ENCODE peak calls at places on chromosomes 16 and 17, in nine cellular contexts. One of them, this sample, is unnamed.

GRCh38 chr16:981695-982151 is at the start of gene SOX8:
- DNase-seq in OCI-LY7: no peak
- DNase-seq in AG04450: no peak
- DNase-seq in CD8-positive, alpha-beta T cell: no peak
- DNase-seq in Caco-2: no peak
- DNase-seq in uterus: no peak
- DNase-seq in effector memory CD4-positive, alpha-beta T cell: no peak
- DNase-seq in heart right ventricle: no peak
- DNase-seq in ascending aorta: no peak
- DNase-seq in this sample: no peak

GRCh38 chr17:3761061-3761917 is 37.6 kb downstream of the HASPIN start:
- DNase-seq in uterus: no peak
- DNase-seq in CD8-positive, alpha-beta T cell: no peak
- DNase-seq in AG04450: no peak
- DNase-seq in heart right ventricle: no peak
- DNase-seq in ascending aorta: no peak
- DNase-seq in OCI-LY7: no peak
- DNase-seq in effector memory CD4-positive, alpha-beta T cell: no peak
- DNase-seq in Caco-2: no peak
- DNase-seq in this sample: no peak

GRCh38 chr17:47816111-47816735 is 5.4 kb downstream of the OSBPL7 start:
- DNase-seq in AG04450: no peak
- DNase-seq in effector memory CD4-positive, alpha-beta T cell: no peak
- DNase-seq in CD8-positive, alpha-beta T cell: no peak
- DNase-seq in Caco-2: no peak
- DNase-seq in uterus: no peak
- DNase-seq in ascending aorta: no peak
- DNase-seq in heart right ventricle: no peak
- DNase-seq in OCI-LY7: no peak
- DNase-seq in this sample: no peak

GRCh38 chr16:9612267-9612666 is 520.8 kb downstream of the HAPSTR1 start:
- DNase-seq in CD8-positive, alpha-beta T cell: no peak
- DNase-seq in heart right ventricle: no peak
- DNase-seq in OCI-LY7: no peak
- DNase-seq in ascending aorta: no peak
- DNase-seq in uterus: no peak
- DNase-seq in Caco-2: no peak
- DNase-seq in AG04450: no peak
- DNase-seq in effector memory CD4-positive, alpha-beta T cell: no peak
- DNase-seq in this sample: no peak

GRCh38 chr16:69861276-69862030 is 89.7 kb upstream of the CLEC18A start:
- DNase-seq in effector memory CD4-positive, alpha-beta T cell: no peak
- DNase-seq in uterus: peak; percentile 64
- DNase-seq in ascending aorta: peak; percentile 86
- DNase-seq in OCI-LY7: no peak
- DNase-seq in AG04450: peak; percentile 24
- DNase-seq in CD8-positive, alpha-beta T cell: no peak
- DNase-seq in heart right ventricle: no peak
- DNase-seq in Caco-2: no peak
- DNase-seq in this sample: no peak

GRCh38 chr17:80984749-80985148 is 6.9 kb upstream of the CHMP6 start:
- DNase-seq in heart right ventricle: no peak
- DNase-seq in AG04450: peak; percentile 90
- DNase-seq in CD8-positive, alpha-beta T cell: no peak
- DNase-seq in Caco-2: no peak
- DNase-seq in OCI-LY7: no peak
- DNase-seq in uterus: peak; percentile 35
- DNase-seq in effector memory CD4-positive, alpha-beta T cell: no peak
- DNase-seq in ascending aorta: no peak
- DNase-seq in this sample: no peak

GRCh38 chr16:75402174-75402820 is 31.0 kb downstream of the CFDP1 start:
- DNase-seq in OCI-LY7: no peak
- DNase-seq in CD8-positive, alpha-beta T cell: no peak
- DNase-seq in ascending aorta: no peak
- DNase-seq in effector memory CD4-positive, alpha-beta T cell: no peak
- DNase-seq in Caco-2: no peak
- DNase-seq in heart right ventricle: no peak
- DNase-seq in AG04450: no peak
- DNase-seq in uterus: no peak
- DNase-seq in this sample: no peak

GRCh38 chr17:9818760-9819159 is 3.1 kb downstream of the GSG1L2 start:
- DNase-seq in ascending aorta: no peak
- DNase-seq in AG04450: no peak
- DNase-seq in uterus: no peak
- DNase-seq in OCI-LY7: no peak
- DNase-seq in Caco-2: no peak
- DNase-seq in heart right ventricle: no peak
- DNase-seq in effector memory CD4-positive, alpha-beta T cell: no peak
- DNase-seq in CD8-positive, alpha-beta T cell: no peak
- DNase-seq in this sample: no peak

GRCh38 chr16:31386157-31386984 is 6.8 kb upstream of the ITGAD start:
- DNase-seq in effector memory CD4-positive, alpha-beta T cell: no peak
- DNase-seq in ascending aorta: no peak
- DNase-seq in Caco-2: no peak
- DNase-seq in OCI-LY7: no peak
- DNase-seq in heart right ventricle: no peak
- DNase-seq in AG04450: no peak
- DNase-seq in uterus: no peak
- DNase-seq in CD8-positive, alpha-beta T cell: no peak
- DNase-seq in this sample: no peak

GRCh38 chr16:79042886-79043285 is 557.7 kb downstream of the MAF start:
- DNase-seq in Caco-2: no peak
- DNase-seq in heart right ventricle: no peak
- DNase-seq in CD8-positive, alpha-beta T cell: no peak
- DNase-seq in OCI-LY7: no peak
- DNase-seq in uterus: no peak
- DNase-seq in effector memory CD4-positive, alpha-beta T cell: peak; percentile 27
- DNase-seq in ascending aorta: no peak
- DNase-seq in AG04450: no peak
- DNase-seq in this sample: peak; percentile 40

GRCh38 chr16:627458-628239 is 3.1 kb upstream of the WFIKKN1 start:
- DNase-seq in AG04450: no peak
- DNase-seq in ascending aorta: no peak
- DNase-seq in uterus: no peak
- DNase-seq in effector memory CD4-positive, alpha-beta T cell: no peak
- DNase-seq in heart right ventricle: no peak
- DNase-seq in Caco-2: peak; percentile 40
- DNase-seq in CD8-positive, alpha-beta T cell: no peak
- DNase-seq in OCI-LY7: no peak
- DNase-seq in this sample: no peak

GRCh38 chr17:48728232-48729231 is at the start of gene HOXB13:
- DNase-seq in ascending aorta: no peak
- DNase-seq in OCI-LY7: no peak
- DNase-seq in CD8-positive, alpha-beta T cell: no peak
- DNase-seq in Caco-2: peak; percentile 93
- DNase-seq in heart right ventricle: peak; percentile 27
- DNase-seq in effector memory CD4-positive, alpha-beta T cell: peak; percentile 20
- DNase-seq in AG04450: no peak
- DNase-seq in uterus: no peak
- DNase-seq in this sample: peak; percentile 59

GRCh38 chr16:898216-898615 is 72.6 kb downstream of the LMF1 start:
- DNase-seq in heart right ventricle: no peak
- DNase-seq in effector memory CD4-positive, alpha-beta T cell: no peak
- DNase-seq in uterus: no peak
- DNase-seq in AG04450: no peak
- DNase-seq in OCI-LY7: no peak
- DNase-seq in ascending aorta: no peak
- DNase-seq in CD8-positive, alpha-beta T cell: no peak
- DNase-seq in Caco-2: no peak
- DNase-seq in this sample: no peak

GRCh38 chr16:12185563-12185962 is 209.0 kb downstream of the SNX29 start:
- DNase-seq in CD8-positive, alpha-beta T cell: no peak
- DNase-seq in AG04450: no peak
- DNase-seq in Caco-2: no peak
- DNase-seq in uterus: no peak
- DNase-seq in ascending aorta: no peak
- DNase-seq in heart right ventricle: no peak
- DNase-seq in effector memory CD4-positive, alpha-beta T cell: no peak
- DNase-seq in OCI-LY7: no peak
- DNase-seq in this sample: no peak

GRCh38 chr16:27973678-27974077 is 89.8 kb downstream of the GSG1L start:
- DNase-seq in uterus: no peak
- DNase-seq in Caco-2: no peak
- DNase-seq in AG04450: no peak
- DNase-seq in heart right ventricle: no peak
- DNase-seq in ascending aorta: no peak
- DNase-seq in effector memory CD4-positive, alpha-beta T cell: no peak
- DNase-seq in OCI-LY7: peak; percentile 14
- DNase-seq in CD8-positive, alpha-beta T cell: no peak
- DNase-seq in this sample: no peak

GRCh38 chr17:38341035-38341721 is 2.6 kb downstream of the GPR179 start:
- DNase-seq in ascending aorta: no peak
- DNase-seq in CD8-positive, alpha-beta T cell: no peak
- DNase-seq in OCI-LY7: no peak
- DNase-seq in AG04450: no peak
- DNase-seq in Caco-2: no peak
- DNase-seq in effector memory CD4-positive, alpha-beta T cell: no peak
- DNase-seq in heart right ventricle: peak; percentile 72
- DNase-seq in uterus: no peak
- DNase-seq in this sample: no peak

GRCh38 chr17:80526116-80526910 is 18.3 kb upstream of the RPTOR start:
- DNase-seq in effector memory CD4-positive, alpha-beta T cell: no peak
- DNase-seq in CD8-positive, alpha-beta T cell: no peak
- DNase-seq in heart right ventricle: no peak
- DNase-seq in Caco-2: no peak
- DNase-seq in AG04450: no peak
- DNase-seq in OCI-LY7: no peak
- DNase-seq in uterus: no peak
- DNase-seq in ascending aorta: no peak
- DNase-seq in this sample: no peak

GRCh38 chr17:31556969-31557620 is 165.6 kb downstream of the RAB11FIP4 start:
- DNase-seq in uterus: no peak
- DNase-seq in Caco-2: no peak
- DNase-seq in ascending aorta: no peak
- DNase-seq in effector memory CD4-positive, alpha-beta T cell: no peak
- DNase-seq in AG04450: no peak
- DNase-seq in heart right ventricle: no peak
- DNase-seq in OCI-LY7: no peak
- DNase-seq in CD8-positive, alpha-beta T cell: no peak
- DNase-seq in this sample: no peak
- H3K4me3 ChIP-seq in uterus: no peak overlapping the region
- H3K4me3 ChIP-seq in Caco-2: no peak overlapping the region
- H3K4me3 ChIP-seq in ascending aorta: no peak overlapping the region
- H3K4me3 ChIP-seq in effector memory CD4-positive, alpha-beta T cell: no peak overlapping the region
- H3K4me3 ChIP-seq in AG04450: no peak overlapping the region
- H3K4me3 ChIP-seq in heart right ventricle: no peak overlapping the region
- H3K4me3 ChIP-seq in OCI-LY7: no peak overlapping the region
- H3K4me3 ChIP-seq in CD8-positive, alpha-beta T cell: no peak overlapping the region
- H3K4me3 ChIP-seq in this sample: no peak overlapping the region

GRCh38 chr16:49528564-49529150 is 155.1 kb downstream of the C16orf78 start:
- DNase-seq in OCI-LY7: no peak
- DNase-seq in CD8-positive, alpha-beta T cell: no peak
- DNase-seq in heart right ventricle: no peak
- DNase-seq in AG04450: no peak
- DNase-seq in Caco-2: no peak
- DNase-seq in ascending aorta: no peak
- DNase-seq in uterus: no peak
- DNase-seq in effector memory CD4-positive, alpha-beta T cell: no peak
- DNase-seq in this sample: no peak
- H3K4me3 ChIP-seq in OCI-LY7: no peak overlapping the region
- H3K4me3 ChIP-seq in CD8-positive, alpha-beta T cell: peak overlapping the region; percentile 52
- H3K4me3 ChIP-seq in heart right ventricle: peak overlapping the region; percentile 47
- H3K4me3 ChIP-seq in AG04450: peak overlapping the region; percentile 29
- H3K4me3 ChIP-seq in Caco-2: no peak overlapping the region
- H3K4me3 ChIP-seq in ascending aorta: peak overlapping the region; percentile 48
- H3K4me3 ChIP-seq in uterus: peak overlapping the region; percentile 22
- H3K4me3 ChIP-seq in effector memory CD4-positive, alpha-beta T cell: peak overlapping the region; percentile 3
- H3K4me3 ChIP-seq in this sample: no peak overlapping the region

GRCh38 chr17:58631523-58632323 is 60.1 kb downstream of the TEX14 start:
- DNase-seq in OCI-LY7: peak; percentile 98
- DNase-seq in AG04450: peak; percentile 99
- DNase-seq in heart right ventricle: peak; percentile 92
- DNase-seq in ascending aorta: peak; percentile 97
- DNase-seq in Caco-2: peak; percentile 98
- DNase-seq in CD8-positive, alpha-beta T cell: peak; percentile 88
- DNase-seq in effector memory CD4-positive, alpha-beta T cell: peak; percentile 88
- DNase-seq in uterus: peak; percentile 93
- DNase-seq in this sample: peak; percentile 99

GRCh38 chr17:58626905-58627304 is 64.9 kb downstream of the TEX14 start:
- DNase-seq in heart right ventricle: no peak
- DNase-seq in effector memory CD4-positive, alpha-beta T cell: no peak
- DNase-seq in ascending aorta: no peak
- DNase-seq in CD8-positive, alpha-beta T cell: no peak
- DNase-seq in OCI-LY7: no peak
- DNase-seq in AG04450: no peak
- DNase-seq in Caco-2: no peak
- DNase-seq in uterus: no peak
- DNase-seq in this sample: no peak

GRCh38 chr17:58632324-58633314 is 59.2 kb downstream of the TEX14 start:
- DNase-seq in uterus: no peak
- DNase-seq in OCI-LY7: no peak
- DNase-seq in AG04450: no peak
- DNase-seq in CD8-positive, alpha-beta T cell: no peak
- DNase-seq in heart right ventricle: no peak
- DNase-seq in effector memory CD4-positive, alpha-beta T cell: no peak
- DNase-seq in Caco-2: no peak
- DNase-seq in ascending aorta: no peak
- DNase-seq in this sample: no peak

GRCh38 chr17:58630883-58631522 is 60.8 kb downstream of the TEX14 start:
- DNase-seq in CD8-positive, alpha-beta T cell: peak; percentile 3
- DNase-seq in effector memory CD4-positive, alpha-beta T cell: peak; percentile 29
- DNase-seq in Caco-2: peak; percentile 73
- DNase-seq in AG04450: no peak
- DNase-seq in uterus: no peak
- DNase-seq in ascending aorta: no peak
- DNase-seq in heart right ventricle: no peak
- DNase-seq in OCI-LY7: no peak
- DNase-seq in this sample: no peak
- H3K4me3 ChIP-seq in CD8-positive, alpha-beta T cell: peak overlapping the region; percentile 48
- H3K4me3 ChIP-seq in effector memory CD4-positive, alpha-beta T cell: no peak overlapping the region
- H3K4me3 ChIP-seq in Caco-2: no peak overlapping the region
- H3K4me3 ChIP-seq in AG04450: no peak overlapping the region
- H3K4me3 ChIP-seq in uterus: peak overlapping the region; percentile 31
- H3K4me3 ChIP-seq in ascending aorta: no peak overlapping the region
- H3K4me3 ChIP-seq in heart right ventricle: peak overlapping the region; percentile 43
- H3K4me3 ChIP-seq in OCI-LY7: peak overlapping the region; percentile 68
- H3K4me3 ChIP-seq in this sample: no peak overlapping the region

DNA sequence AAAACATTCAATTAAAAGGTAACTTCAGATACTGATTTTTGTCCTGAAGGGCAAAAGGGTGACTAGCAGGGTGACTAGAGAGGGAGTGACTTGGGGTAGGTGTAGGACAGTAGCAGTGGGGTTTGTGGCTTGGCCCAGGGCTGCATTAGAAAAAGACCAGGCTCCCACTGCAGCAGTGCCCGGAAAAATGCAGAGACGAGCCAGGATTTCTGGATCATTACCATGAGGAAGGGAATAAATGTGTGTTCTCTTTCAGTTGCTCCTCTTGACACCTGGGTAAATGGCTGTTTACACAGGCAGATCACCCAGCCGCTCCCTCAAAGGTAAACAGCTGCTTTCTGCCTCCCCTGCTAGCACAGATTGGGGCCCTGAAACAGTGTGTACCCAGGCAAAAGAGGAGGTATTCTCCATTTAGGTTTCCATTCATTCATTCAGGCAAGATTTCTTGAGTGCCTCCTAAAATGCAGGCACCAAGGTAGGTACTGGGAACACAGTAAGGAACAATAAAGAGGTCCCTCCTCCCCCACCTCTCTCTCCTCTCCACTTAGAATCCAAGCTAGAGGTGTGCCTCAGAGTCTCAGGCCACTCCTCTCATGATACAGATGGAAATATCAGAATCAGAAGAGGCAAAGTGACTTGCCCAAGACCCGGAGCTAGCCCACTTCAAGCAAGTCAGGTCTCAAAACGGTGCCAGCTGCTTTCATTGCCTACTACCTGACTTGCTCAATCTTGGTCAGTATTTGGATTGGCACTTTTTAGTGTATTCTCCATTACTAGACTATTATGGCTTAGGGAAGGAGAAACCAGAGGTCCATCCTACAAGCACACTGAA is 15.2 kb upstream of the TOX3 start:
- DNase-seq in OCI-LY7: no peak
- DNase-seq in ascending aorta: no peak
- DNase-seq in AG04450: no peak
- DNase-seq in Caco-2: peak; percentile 62
- DNase-seq in effector memory CD4-positive, alpha-beta T cell: no peak
- DNase-seq in CD8-positive, alpha-beta T cell: no peak
- DNase-seq in heart right ventricle: no peak
- DNase-seq in uterus: no peak
- DNase-seq in this sample: no peak
- H3K4me3 ChIP-seq in OCI-LY7: no peak overlapping the region
- H3K4me3 ChIP-seq in ascending aorta: no peak overlapping the region
- H3K4me3 ChIP-seq in AG04450: no peak overlapping the region
- H3K4me3 ChIP-seq in Caco-2: no peak overlapping the region
- H3K4me3 ChIP-seq in effector memory CD4-positive, alpha-beta T cell: no peak overlapping the region
- H3K4me3 ChIP-seq in CD8-positive, alpha-beta T cell: no peak overlapping the region
- H3K4me3 ChIP-seq in heart right ventricle: no peak overlapping the region
- H3K4me3 ChIP-seq in uterus: no peak overlapping the region
- H3K4me3 ChIP-seq in this sample: no peak overlapping the region